ENCODE peak calls at places on chromosomes 4 and X, in four cellular contexts. One of them, this sample, is unnamed.

GRCh38 chr4:153127773-153128494 is 76.3 kb upstream of the TRIM2 start:
- DNase-seq in ureter: peak
- DNase-seq in fibroblast of the conjunctiva: peak
- DNase-seq in stimulated activated CD4-positive, alpha-beta T cell treated with anti-CD3 and anti-CD28 coated beads, Interleukin-4, amount 100 ng/mL, for 4 hours: peak
- DNase-seq in this sample: peak

GRCh38 chrX:150704030-150704613 is 10.9 kb downstream of the MTMR1 start:
- DNase-seq in fibroblast of the conjunctiva: no peak
- DNase-seq in stimulated activated CD4-positive, alpha-beta T cell treated with anti-CD3 and anti-CD28 coated beads, Interleukin-4, amount 100 ng/mL, for 4 hours: no peak
- DNase-seq in ureter: no peak
- DNase-seq in this sample: no peak

GRCh38 chrX:115602729-115603389 is 41.9 kb downstream of the PLS3 start:
- DNase-seq in stimulated activated CD4-positive, alpha-beta T cell treated with anti-CD3 and anti-CD28 coated beads, Interleukin-4, amount 100 ng/mL, for 4 hours: no peak
- DNase-seq in fibroblast of the conjunctiva: no peak
- DNase-seq in ureter: no peak
- DNase-seq in this sample: no peak

GRCh38 chr4:127509155-127509554 is 123.6 kb upstream of the INTU start:
- DNase-seq in ureter: no peak
- DNase-seq in stimulated activated CD4-positive, alpha-beta T cell treated with anti-CD3 and anti-CD28 coated beads, Interleukin-4, amount 100 ng/mL, for 4 hours: no peak
- DNase-seq in fibroblast of the conjunctiva: peak
- DNase-seq in this sample: no peak

GRCh38 chrX:18983711-18984380 is at the start of gene PHKA2:
- DNase-seq in stimulated activated CD4-positive, alpha-beta T cell treated with anti-CD3 and anti-CD28 coated beads, Interleukin-4, amount 100 ng/mL, for 4 hours: no peak
- DNase-seq in ureter: no peak
- DNase-seq in fibroblast of the conjunctiva: peak
- DNase-seq in this sample: no peak

GRCh38 chr4:70713453-70714026 is 8.2 kb upstream of the RUFY3 start:
- DNase-seq in stimulated activated CD4-positive, alpha-beta T cell treated with anti-CD3 and anti-CD28 coated beads, Interleukin-4, amount 100 ng/mL, for 4 hours: no peak
- DNase-seq in fibroblast of the conjunctiva: no peak
- DNase-seq in ureter: no peak
- DNase-seq in this sample: no peak

GRCh38 chr4:141486375-141486997 is 149.9 kb upstream of the IL15 start:
- DNase-seq in fibroblast of the conjunctiva: peak
- DNase-seq in ureter: no peak
- DNase-seq in stimulated activated CD4-positive, alpha-beta T cell treated with anti-CD3 and anti-CD28 coated beads, Interleukin-4, amount 100 ng/mL, for 4 hours: no peak
- DNase-seq in this sample: peak

GRCh38 chrX:98459669-98460068 is 1576.0 kb downstream of the RPA4 start:
- DNase-seq in ureter: no peak
- DNase-seq in fibroblast of the conjunctiva: no peak
- DNase-seq in stimulated activated CD4-positive, alpha-beta T cell treated with anti-CD3 and anti-CD28 coated beads, Interleukin-4, amount 100 ng/mL, for 4 hours: no peak
- DNase-seq in this sample: no peak

GRCh38 chrX:129925305-129926092 is 19.5 kb downstream of the UTP14A start:
- DNase-seq in ureter: peak
- DNase-seq in fibroblast of the conjunctiva: peak
- DNase-seq in stimulated activated CD4-positive, alpha-beta T cell treated with anti-CD3 and anti-CD28 coated beads, Interleukin-4, amount 100 ng/mL, for 4 hours: peak
- DNase-seq in this sample: peak

GRCh38 chr4:55865228-55865806 is 11.9 kb downstream of the EXOC1 start:
- DNase-seq in stimulated activated CD4-positive, alpha-beta T cell treated with anti-CD3 and anti-CD28 coated beads, Interleukin-4, amount 100 ng/mL, for 4 hours: no peak
- DNase-seq in ureter: no peak
- DNase-seq in fibroblast of the conjunctiva: peak
- DNase-seq in this sample: no peak